ENCODE peak calls at places on chromosomes 4 and X, in five cellular contexts. U is endothelial cell of umbilical vein, T is uterus, K is HL-60, S is left ventricle myocardium inferior. I is an unnamed sample.

GRCh38 chrX:68994135-68994882 is 165.5 kb downstream of the EFNB1 start:
- DNase-seq in U (no peak), T (no peak), K (peak), S (no peak), I (no peak)

GRCh38 chr4:102326951-102327350 is 18.3 kb downstream of the SLC39A8 start:
- DNase-seq in U (no peak), T (no peak), K (no peak), S (no peak), I (no peak)

GRCh38 chr4:108937066-108937465 is 174.2 kb upstream of the ETNPPL start:
- DNase-seq in U (no peak), T (no peak), K (no peak), S (no peak), I (no peak)

GRCh38 chr4:24547979-24548378 is 36.4 kb downstream of the DHX15 start:
- DNase-seq in U (no peak), T (no peak), K (no peak), S (no peak), I (no peak)

GRCh38 chrX:386768-387575 is at the start of gene PPP2R3B:
- DNase-seq in U (peak), T (peak), K (peak), S (peak), I (peak)

GRCh38 chr4:79552311-79552710 is 144.3 kb upstream of the GK2 start:
- DNase-seq in U (no peak), T (no peak), K (no peak), S (no peak), I (no peak)

GRCh38 chrX:46244451-46244850 is 300.8 kb downstream of the ZNF674 start:
- DNase-seq in U (no peak), T (no peak), K (no peak), S (no peak), I (no peak)

GRCh38 chr4:104693601-104694201 is 199.0 kb upstream of the CXXC4 start:
- DNase-seq in U (no peak), T (no peak), K (peak), S (no peak), I (no peak)

GRCh38 chr4:84596826-84597225 is 13.9 kb downstream of the CDS1 start:
- DNase-seq in U (no peak), T (no peak), K (no peak), S (no peak), I (no peak)

GRCh38 chrX:119008122-119008744 is 33.8 kb downstream of the LONRF3 start:
- DNase-seq in U (peak), T (peak), K (peak), S (no peak), I (no peak)

GRCh38 chrX:133444952-133445831 is 29.9 kb upstream of the GPC4 start:
- DNase-seq in U (no peak), T (no peak), K (peak), S (no peak), I (no peak)

GRCh38 chr4:142473218-142473959 is 372.7 kb downstream of the INPP4B start:
- DNase-seq in U (peak), T (no peak), K (no peak), S (peak), I (peak)

GRCh38 chrX:41561045-41561444 is 113.9 kb downstream of the NYX start:
- DNase-seq in U (peak), T (no peak), K (peak), S (no peak), I (no peak)

GRCh38 chr4:7423391-7423790 is 11.3 kb downstream of the PSAPL1 start:
- DNase-seq in U (no peak), T (peak), K (no peak), S (no peak), I (no peak)

GRCh38 chr4:98643760-98644159 is 14.7 kb downstream of the TSPAN5 start:
- DNase-seq in U (no peak), T (no peak), K (no peak), S (no peak), I (no peak)

GRCh38 chr4:185717018-185717726 is 94.8 kb downstream of the SORBS2 start:
- DNase-seq in U (peak), T (no peak), K (no peak), S (no peak), I (no peak)

GRCh38 chr4:55661398-55662056 is 25.4 kb upstream of the NMU start:
- DNase-seq in U (no peak), T (no peak), K (no peak), S (no peak), I (no peak)

GRCh38 chrX:107154787-107155620 is 36.4 kb upstream of the RBM41 start:
- DNase-seq in U (no peak), T (no peak), K (no peak), S (no peak), I (no peak)

GRCh38 chrX:19535481-19535880 is 20.2 kb upstream of the MAP3K15 start:
- DNase-seq in U (no peak), T (no peak), K (no peak), S (no peak), I (no peak)

GRCh38 chr4:111406036-111406435 is 739.2 kb upstream of the FAM241A start:
- DNase-seq in U (no peak), T (no peak), K (no peak), S (no peak), I (no peak)

GRCh38 chr4:166324321-166324720 is 451.3 kb downstream of the TLL1 start:
- DNase-seq in U (peak), T (no peak), K (peak), S (no peak), I (no peak)

GRCh38 chr4:80219301-80220025 is 22.2 kb downstream of the PRDM8 start:
- DNase-seq in U (no peak), T (no peak), K (no peak), S (no peak), I (no peak)

GRCh38 chrX:48573690-48574269 is 504 bp upstream of the RBM3 start:
- DNase-seq in U (peak), T (peak), K (no peak), S (peak), I (peak)

GRCh38 chrX:68695206-68695845 is 47.9 kb downstream of the STARD8 start:
- DNase-seq in U (no peak), T (no peak), K (no peak), S (no peak), I (no peak)

GRCh38 chr4:127783026-127783769 is 1.1 kb downstream of the HSPA4L start:
- DNase-seq in U (peak), T (peak), K (peak), S (peak), I (peak)

DNA sequence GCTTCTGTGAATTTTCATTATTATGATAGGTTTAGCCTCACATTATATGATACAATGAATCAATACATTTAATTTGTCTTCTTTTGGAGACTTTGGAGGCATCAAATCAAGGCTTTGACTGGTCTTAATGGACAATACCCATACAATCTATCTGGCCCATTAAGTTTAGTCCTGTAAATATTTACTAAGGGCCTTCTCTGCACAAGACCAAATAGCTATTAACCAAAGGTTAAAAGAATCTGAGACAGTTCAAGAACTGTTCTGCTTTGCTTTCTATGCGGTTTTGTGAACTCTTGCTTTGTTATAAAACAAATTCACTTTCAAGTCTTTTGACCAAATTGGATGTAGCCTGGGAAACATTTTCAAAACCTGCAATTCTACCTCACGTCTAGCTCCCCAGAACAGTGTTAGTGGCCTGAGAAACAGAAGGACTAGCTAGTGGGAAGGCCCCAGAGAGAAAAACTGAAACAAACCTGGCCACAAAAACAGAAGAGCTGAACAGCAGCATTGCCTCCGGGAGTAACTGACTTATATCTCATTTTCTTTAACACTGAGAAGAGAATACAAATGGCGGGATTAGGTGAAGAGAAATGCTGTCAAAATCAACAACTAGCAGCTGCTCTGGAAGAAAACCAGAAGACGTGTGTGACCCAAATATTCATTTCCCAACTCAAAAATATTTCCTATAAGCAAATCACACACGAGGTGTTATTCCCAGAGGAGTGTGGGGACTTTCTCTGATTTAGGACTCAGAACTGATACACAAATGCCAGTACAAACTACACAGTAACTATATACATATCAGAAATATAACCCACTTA is 548 bp downstream of the TLR1 start:
- DNase-seq in U (no peak), T (no peak), K (peak), S (no peak), I (no peak)
- H3K4me3 ChIP-seq in U (no peak), T (peak), K (peak), S (peak), I (peak)

GRCh38 chr4:157792716-157793115 is 380.1 kb downstream of the GASK1B start:
- DNase-seq in U (no peak), T (no peak), K (no peak), S (no peak), I (no peak)
- H3K4me3 ChIP-seq in U (no peak), T (no peak), K (no peak), S (no peak), I (no peak)

GRCh38 chrX:80021611-80022010 is 7.1 kb downstream of the TBX22 start:
- DNase-seq in U (no peak), T (no peak), K (no peak), S (no peak), I (no peak)

GRCh38 chrX:80026116-80026515 is 11.6 kb downstream of the TBX22 start:
- DNase-seq in U (no peak), T (no peak), K (no peak), S (no peak), I (no peak)

DNA sequence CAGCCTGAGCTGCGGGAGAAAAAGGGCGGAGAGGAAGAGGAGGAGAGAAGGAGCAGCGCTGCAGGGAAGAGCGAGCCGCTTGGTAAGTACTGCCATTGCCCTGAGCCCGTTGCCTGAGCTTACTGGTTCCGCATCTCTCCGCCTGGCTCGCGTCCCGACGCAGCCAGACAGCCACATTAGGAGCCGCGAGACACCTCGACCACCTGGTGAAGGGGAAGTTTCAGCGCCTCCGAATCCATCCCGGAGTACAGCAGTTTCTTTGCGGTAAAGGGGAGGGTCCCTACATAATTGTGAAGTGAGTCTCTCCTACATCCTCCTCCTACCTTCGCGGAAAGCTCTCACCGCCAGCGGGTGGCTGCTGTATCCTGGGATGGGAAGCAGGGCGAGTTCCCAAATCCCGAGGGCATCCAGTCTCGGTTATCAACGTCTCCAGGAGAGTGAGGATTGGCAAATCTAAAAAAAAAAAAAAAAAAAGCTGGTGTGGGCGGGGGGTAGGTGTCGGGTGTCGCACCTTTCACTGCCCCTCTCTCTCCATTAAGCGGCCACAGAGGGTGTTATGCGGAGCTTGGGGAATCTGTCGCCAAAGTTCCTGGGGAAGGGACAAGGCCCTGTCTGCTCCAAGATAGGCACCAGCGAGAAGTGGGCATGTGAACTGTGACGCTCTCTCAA is 7.9 kb downstream of the TBX22 start:
- DNase-seq in U (no peak), T (no peak), K (no peak), S (no peak), I (no peak)
- H3K4me3 ChIP-seq in U (no peak), T (no peak), K (no peak), S (peak), I (no peak)

DNA sequence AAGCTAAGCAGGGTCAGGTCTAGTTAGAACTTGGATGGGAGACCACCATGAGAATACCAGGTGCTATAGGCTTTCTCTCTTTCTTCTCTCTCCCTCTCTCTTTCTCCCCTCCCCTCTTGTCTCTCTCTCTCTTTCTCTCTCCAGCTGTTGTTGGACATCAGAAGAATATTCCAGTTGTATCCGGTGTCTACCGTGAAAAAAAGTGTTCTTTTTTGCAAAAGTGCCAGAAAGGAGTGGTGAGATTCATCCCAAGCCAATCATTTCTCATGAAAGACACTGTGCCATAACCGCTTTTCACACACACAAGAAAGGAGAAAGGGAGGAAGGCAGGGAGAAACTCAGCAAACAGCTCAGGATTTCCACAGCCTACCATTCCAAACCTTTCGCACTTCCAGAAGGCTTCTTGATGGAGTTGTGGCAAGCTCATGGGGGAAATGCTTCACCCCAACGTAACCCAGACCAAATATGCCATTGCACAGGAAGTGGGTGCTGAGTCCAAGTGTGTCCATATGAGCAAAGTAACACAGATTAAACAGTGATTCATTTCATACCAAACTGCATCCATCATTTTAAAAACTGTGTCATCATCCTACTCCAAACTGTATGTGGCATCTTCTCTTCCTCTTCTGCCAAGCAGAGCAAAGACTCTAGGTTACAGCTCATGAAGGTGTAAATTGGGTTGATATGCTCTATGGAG is 224.0 kb downstream of the APBB2 start:
- DNase-seq in U (peak), T (no peak), K (no peak), S (no peak), I (no peak)
- H3K4me3 ChIP-seq in U (no peak), T (no peak), K (no peak), S (no peak), I (no peak)

DNA sequence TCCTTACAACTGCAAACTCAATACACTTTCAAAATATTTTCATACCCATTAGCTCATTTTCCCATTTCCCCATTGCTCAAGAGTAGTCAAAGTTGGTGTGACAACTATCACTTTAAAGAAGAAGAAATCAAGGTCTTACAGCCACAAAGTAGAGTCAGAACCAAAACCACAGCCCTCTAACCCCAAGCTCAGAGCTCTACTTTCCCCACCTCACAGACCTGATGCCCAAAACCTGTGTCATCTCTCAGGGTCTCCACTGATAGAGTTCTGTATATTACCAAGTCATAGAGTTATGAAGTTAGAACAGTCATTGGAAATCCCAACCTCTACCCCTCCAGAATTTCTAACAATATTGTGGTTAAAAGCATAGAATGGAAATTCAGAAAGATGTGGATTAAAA is 505.8 kb downstream of the RAB28 start:
- DNase-seq in U (no peak), T (no peak), K (no peak), S (no peak), I (no peak)
- H3K4me3 ChIP-seq in U (no peak), T (no peak), K (no peak), S (no peak), I (no peak)

GRCh38 chrX:139831689-139832456 is 101.0 kb downstream of the ATP11C start:
- DNase-seq in U (peak), T (no peak), K (no peak), S (no peak), I (no peak)
- H3K4me3 ChIP-seq in U (no peak), T (no peak), K (no peak), S (no peak), I (no peak)

GRCh38 chrX:103220511-103221406 is 5.9 kb downstream of the BEX4 start:
- DNase-seq in U (no peak), T (no peak), K (no peak), S (no peak), I (no peak)
- H3K4me3 ChIP-seq in U (no peak), T (no peak), K (no peak), S (peak), I (no peak)

DNA sequence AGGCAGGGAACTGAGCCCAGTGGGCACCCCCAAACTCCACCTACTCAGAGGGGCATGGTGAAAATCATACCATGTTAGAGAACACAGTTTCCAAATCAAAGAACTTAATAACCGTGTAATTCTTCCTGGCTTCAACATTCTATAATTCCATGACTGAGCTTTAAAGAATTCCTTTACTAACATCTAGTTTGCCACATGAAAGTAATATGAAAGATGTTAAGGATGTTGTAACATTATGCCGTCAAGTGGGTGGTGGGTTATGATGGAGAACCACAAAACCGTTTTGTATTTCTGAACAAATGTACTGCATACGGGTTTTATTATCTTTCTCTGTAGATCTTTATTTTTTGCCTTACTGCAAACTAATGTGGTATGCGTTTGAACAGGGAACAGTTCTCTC is 549.0 kb upstream of the MAGEB2 start:
- DNase-seq in U (no peak), T (no peak), K (no peak), S (no peak), I (no peak)
- H3K4me3 ChIP-seq in U (no peak), T (no peak), K (no peak), S (no peak), I (no peak)

GRCh38 chrX:24696241-24696640 is 2.5 kb downstream of the POLA1 start:
- DNase-seq in U (no peak), T (no peak), K (no peak), S (no peak), I (no peak)
- H3K4me3 ChIP-seq in U (no peak), T (no peak), K (no peak), S (no peak), I (no peak)

GRCh38 chrX:16633754-16634153 is 16.2 kb upstream of the S100G start:
- DNase-seq in U (peak), T (no peak), K (no peak), S (no peak), I (no peak)
- H3K4me3 ChIP-seq in U (no peak), T (no peak), K (no peak), S (no peak), I (no peak)